ENCODE peak calls at places on chromosomes 4 and X, in four cellular contexts. Z, T, G and O are unnamed samples.

GRCh38 chr4:142475663-142476062 is 370.4 kb downstream of the INPP4B start:
- DNase-seq in G (no peak), Z (no peak), T (no peak), O (no peak)

GRCh38 chrX:12360389-12360788 is 222.1 kb downstream of the FRMPD4 start:
- DNase-seq in Z (no peak), G (no peak), T (no peak), O (no peak)

GRCh38 chr4:85755285-85755684 is 280.3 kb downstream of the ARHGAP24 start:
- DNase-seq in G (no peak), Z (no peak), T (no peak), O (no peak)

GRCh38 chr4:76590847-76591281 is 155.8 kb downstream of the SHROOM3 start:
- DNase-seq in T (no peak), G (no peak), Z (no peak), O (no peak)

GRCh38 chr4:2722033-2722432 is 34.1 kb downstream of the TNIP2 start:
- DNase-seq in Z (no peak), G (no peak), T (no peak), O (no peak)

GRCh38 chrX:10926906-10927305 is 184.2 kb upstream of the HCCS start:
- DNase-seq in T (no peak), G (no peak), Z (no peak), O (no peak)

GRCh38 chrX:133859336-133859735 is 126.1 kb downstream of the GPC3 start:
- DNase-seq in T (no peak), G (no peak), Z (no peak), O (no peak)

GRCh38 chr4:80070880-80071620 is 2.0 kb downstream of the ANTXR2 start:
- DNase-seq in T (no peak), G (no peak), Z (no peak), O (no peak)

GRCh38 chrX:69277961-69278795 is 112.9 kb upstream of the PJA1 start:
- DNase-seq in T (no peak), Z (no peak), G (no peak), O (no peak)

GRCh38 chrX:40035726-40036125 is 62.0 kb downstream of the BCOR start:
- DNase-seq in T (no peak), Z (no peak), G (no peak), O (no peak)

GRCh38 chr4:139736661-139737060 is 71.0 kb downstream of the MGST2 start:
- DNase-seq in G (no peak), Z (no peak), T (no peak), O (no peak)

GRCh38 chrX:2767631-2768455 is 16.0 kb downstream of the XG start:
- DNase-seq in T (no peak), Z (no peak), G (peak; percentile 36), O (no peak)

GRCh38 chr4:8278421-8279287 is 9.1 kb downstream of the HTRA3 start:
- DNase-seq in T (no peak), G (peak; percentile 78), Z (no peak), O (no peak)

GRCh38 chr4:164501074-164501473 is 252.9 kb upstream of the SMIM31 start:
- DNase-seq in T (no peak), G (no peak), Z (no peak), O (no peak)

GRCh38 chrX:138858946-138859345 is 147.4 kb upstream of the FGF13 start:
- DNase-seq in G (no peak), Z (no peak), T (no peak), O (no peak)

GRCh38 chrX:14356401-14356800 is 172.9 kb upstream of the GLRA2 start:
- DNase-seq in T (no peak), Z (no peak), G (no peak), O (no peak)

GRCh38 chrX:68650491-68650890 is 3.0 kb downstream of the STARD8 start:
- DNase-seq in Z (no peak), G (no peak), T (no peak), O (no peak)

GRCh38 chrX:31316340-31316991 is 244.6 kb upstream of the FTHL17 start:
- DNase-seq in G (no peak), T (no peak), Z (no peak), O (no peak)

GRCh38 chrX:85109235-85109634 is 105.6 kb downstream of the APOOL start:
- DNase-seq in Z (peak; percentile 33), T (no peak), G (no peak), O (peak; percentile 47)

GRCh38 chr4:163623787-163624186 is 129.3 kb downstream of the TMA16 start:
- DNase-seq in G (no peak), Z (no peak), T (no peak), O (no peak)

GRCh38 chrX:110407910-110408545 is 49.4 kb downstream of the RTL9 start:
- DNase-seq in T (peak; percentile 31), G (peak; percentile 62), Z (peak; percentile 53), O (peak; percentile 56)

GRCh38 chrX:54423161-54423888 is 16.9 kb upstream of the TSR2 start:
- DNase-seq in Z (no peak), T (no peak), G (no peak), O (no peak)

GRCh38 chr4:101345271-101345595 is 2.1 kb downstream of the PPP3CA start:
- DNase-seq in Z (peak; percentile 34), G (peak; percentile 14), T (no peak), O (no peak)

GRCh38 chr4:79922011-79922410 is 151.0 kb downstream of the ANTXR2 start:
- DNase-seq in G (no peak), Z (no peak), T (no peak), O (no peak)

GRCh38 chr4:4851906-4852305 is 7.6 kb upstream of the MSX1 start:
- DNase-seq in T (no peak), Z (no peak), G (no peak), O (no peak)

GRCh38 chr4:147355849-147356248 is 125.0 kb upstream of the EDNRA start:
- DNase-seq in Z (no peak), G (no peak), T (no peak), O (no peak)

GRCh38 chr4:27009539-27009938 is 148.9 kb downstream of the STIM2 start:
- DNase-seq in G (no peak), T (no peak), Z (peak; percentile 33), O (no peak)

GRCh38 chr4:118337954-118338353 is 14.8 kb downstream of the PRSS12 start:
- DNase-seq in T (no peak), G (no peak), Z (no peak), O (no peak)

GRCh38 chr4:118335774-118336173 is 17.0 kb downstream of the PRSS12 start:
- DNase-seq in T (no peak), G (no peak), Z (no peak), O (no peak)

GRCh38 chr4:118338981-118339765 is 13.6 kb downstream of the PRSS12 start:
- DNase-seq in T (no peak), Z (no peak), G (no peak), O (no peak)

GRCh38 chr4:118338518-118338917 is 14.3 kb downstream of the PRSS12 start:
- DNase-seq in T (no peak), Z (no peak), G (no peak), O (no peak)

GRCh38 chr4:118335316-118335715 is 17.5 kb downstream of the PRSS12 start:
- DNase-seq in T (no peak), G (no peak), Z (no peak), O (peak; percentile 59)
- H3K27ac ChIP-seq in T (no peak overlapping the region), G (no peak overlapping the region), Z (no peak overlapping the region), O (no peak overlapping the region)

GRCh38 chrX:135951291-135951690 is 22.5 kb downstream of the MMGT1 start:
- DNase-seq in G (no peak), Z (no peak), T (no peak), O (no peak)
- H3K27ac ChIP-seq in G (no peak overlapping the region), Z (no peak overlapping the region), T (no peak overlapping the region), O (no peak overlapping the region)

GRCh38 chr4:152537881-152538280 is 2.0 kb upstream of the FBXW7 start:
- DNase-seq in Z (no peak), T (no peak), G (no peak), O (no peak)
- H3K27ac ChIP-seq in Z (peak overlapping the region; percentile 90), T (peak overlapping the region; percentile 98), G (no peak overlapping the region), O (peak overlapping the region; percentile 97)

DNA sequence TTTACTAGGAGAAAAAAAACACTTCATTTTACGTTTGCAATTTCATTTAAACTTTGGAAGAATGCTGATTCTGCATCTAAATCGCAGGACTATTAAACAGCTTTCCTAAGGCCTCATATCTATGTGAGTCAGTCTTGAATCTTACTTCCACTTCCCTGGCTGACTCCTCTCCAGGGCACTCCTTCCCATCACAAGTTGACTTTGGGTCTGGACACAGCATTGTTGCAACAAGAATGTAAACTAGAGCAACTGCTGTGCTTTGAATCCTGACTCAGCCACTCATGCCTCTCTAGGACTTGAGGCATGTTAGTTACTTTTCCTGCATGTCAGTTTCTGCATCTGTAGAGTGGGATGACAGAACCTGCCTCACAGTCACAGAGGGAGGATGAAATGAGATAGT is 413.8 kb downstream of the FAT4 start:
- DNase-seq in G (no peak), Z (no peak), T (no peak), O (no peak)
- H3K27ac ChIP-seq in G (no peak overlapping the region), Z (no peak overlapping the region), T (no peak overlapping the region), O (no peak overlapping the region)

GRCh38 chr4:44984083-44984482 is 257.7 kb upstream of the GNPDA2 start:
- DNase-seq in T (no peak), G (no peak), Z (no peak), O (no peak)

GRCh38 chr4:44988011-44988410 is 261.7 kb upstream of the GNPDA2 start:
- DNase-seq in T (no peak), Z (no peak), G (no peak), O (no peak)

GRCh38 chr4:44985152-44985551 is 258.8 kb upstream of the GNPDA2 start:
- DNase-seq in T (no peak), Z (no peak), G (no peak), O (no peak)

DNA sequence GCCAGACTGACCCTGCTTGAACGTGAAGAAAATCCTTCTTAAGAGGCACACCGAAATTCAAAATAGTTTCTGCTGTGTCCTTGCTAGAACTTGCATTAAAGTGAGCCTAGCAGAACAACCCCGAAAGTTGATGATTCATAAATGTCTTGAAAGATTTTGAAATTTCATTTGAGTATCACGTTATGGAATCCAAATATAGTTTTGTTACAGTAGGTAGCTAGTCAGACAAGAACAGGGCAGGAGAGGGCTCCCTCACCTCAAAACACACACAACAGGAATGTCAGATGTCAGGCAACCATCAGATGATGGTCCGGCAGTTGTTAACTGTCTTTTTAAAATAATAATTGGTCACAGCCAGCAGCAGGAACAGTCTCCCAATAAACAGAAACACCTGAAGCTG is 259.6 kb upstream of the GNPDA2 start:
- DNase-seq in Z (no peak), T (no peak), G (no peak), O (no peak)
- H3K27ac ChIP-seq in Z (no peak overlapping the region), T (no peak overlapping the region), G (no peak overlapping the region), O (no peak overlapping the region)